ENCODE peak calls at places on chromosome 5, in eight cellular contexts. X is hypothalamus; B is fibroblast of lung; R is IMR-90; O is uterus; H is stimulated activated CD8-positive, alpha-beta memory T cell treated with anti-CD3 and anti-CD28 coated beads, Interleukin-2, amount 100 ng/mL, for 48 hours; V is stimulated activated CD4-positive, alpha-beta T cell treated with anti-CD3 and anti-CD28 coated beads, Interleukin-1b, Interleukin-23, amount 100 ng/mL, for 4 hours; M is H9. Z is an unnamed sample.

GRCh38 chr5:150045512-150045911 is 40.8 kb downstream of the CSF1R start:
- DNase-seq in R (no peak), B (no peak), V (no peak), H (no peak), M (no peak), X (no peak), O (no peak), Z (no peak)

GRCh38 chr5:115179959-115180709 is 10.4 kb upstream of the TRIM36 start:
- DNase-seq in O (peak; percentile 18), M (peak; percentile 77), X (peak; percentile 59), V (no peak), H (no peak), B (peak; percentile 19), R (peak; percentile 4), Z (peak; percentile 53)

GRCh38 chr5:131413605-131414559 is 150.0 kb downstream of the CDC42SE2 start:
- DNase-seq in R (no peak), H (peak; percentile 9), V (no peak), M (no peak), X (no peak), O (no peak), B (no peak), Z (no peak)

GRCh38 chr5:139710370-139711066 is 62.4 kb downstream of the CXXC5 start:
- DNase-seq in V (no peak), R (peak; percentile 39), B (peak; percentile 42), O (peak; percentile 56), H (peak; percentile 24), X (peak; percentile 80), M (peak; percentile 88), Z (peak; percentile 62)

GRCh38 chr5:175321927-175322532 is 122.0 kb downstream of the DRD1 start:
- DNase-seq in H (peak; percentile 2), M (peak; percentile 69), V (no peak), R (peak; percentile 45), B (peak; percentile 35), X (no peak), O (no peak), Z (peak; percentile 48)

GRCh38 chr5:156475831-156476551 is 149.0 kb downstream of the SGCD start:
- DNase-seq in H (no peak), M (peak; percentile 43), O (peak; percentile 58), V (no peak), X (no peak), R (peak; percentile 98), B (peak; percentile 97), Z (no peak)

GRCh38 chr5:97078958-97079357 is 63.5 kb downstream of the LIX1 start:
- DNase-seq in R (peak; percentile 51), M (no peak), X (no peak), H (no peak), O (no peak), V (no peak), B (peak; percentile 81), Z (no peak)

GRCh38 chr5:136132087-136132486 is 558 bp upstream of the SMAD5 start:
- DNase-seq in M (no peak), X (no peak), R (no peak), V (no peak), H (no peak), B (no peak), O (peak; percentile 25), Z (no peak)

GRCh38 chr5:55997742-55998351 is 3.1 kb upstream of the IL6ST start:
- DNase-seq in X (no peak), O (no peak), V (no peak), B (peak; percentile 59), R (peak; percentile 87), H (no peak), M (no peak), Z (no peak)

GRCh38 chr5:170603578-170604565 is 100.1 kb downstream of the KCNIP1 start:
- DNase-seq in R (peak; percentile 6), B (peak; percentile 48), O (peak; percentile 27), X (peak; percentile 29), M (peak; percentile 79), V (peak; percentile 8), H (peak; percentile 46), Z (peak; percentile 53)

GRCh38 chr5:5316333-5316732 is 106.1 kb upstream of the ICE1 start:
- DNase-seq in R (no peak), X (no peak), M (no peak), V (no peak), H (no peak), O (no peak), B (no peak), Z (no peak)

GRCh38 chr5:134100283-134101011 is 14.0 kb upstream of the TCF7 start:
- DNase-seq in R (peak; percentile 76), X (peak; percentile 13), B (no peak), O (no peak), H (peak; percentile 77), M (peak; percentile 72), V (peak; percentile 72), Z (no peak)

GRCh38 chr5:16546712-16547111 is 70.1 kb downstream of the RETREG1 start:
- DNase-seq in R (no peak), O (no peak), B (no peak), M (no peak), X (no peak), H (no peak), V (no peak), Z (no peak)

GRCh38 chr5:117434266-117434665 is 859.6 kb upstream of the SEMA6A start:
- DNase-seq in R (no peak), M (no peak), X (no peak), O (no peak), H (no peak), V (no peak), B (peak; percentile 6), Z (no peak)

GRCh38 chr5:82312373-82312856 is 34.3 kb upstream of the RPS23 start:
- DNase-seq in R (peak; percentile 83), M (peak; percentile 66), B (peak; percentile 87), V (peak; percentile 4), X (peak; percentile 47), O (peak; percentile 72), H (peak; percentile 27), Z (no peak)

GRCh38 chr5:114857951-114858401 is 311.7 kb downstream of the TRIM36 start:
- DNase-seq in M (peak; percentile 58), X (no peak), R (no peak), H (no peak), B (no peak), O (no peak), V (no peak), Z (no peak)

GRCh38 chr5:43290726-43291125 is 22.5 kb downstream of the HMGCS1 start:
- DNase-seq in R (no peak), B (no peak), H (no peak), M (no peak), X (no peak), V (no peak), O (no peak), Z (no peak)

GRCh38 chr5:170357853-170358497 is 31.2 kb downstream of the KCNMB1 start:
- DNase-seq in R (no peak), B (no peak), V (no peak), O (peak; percentile 52), M (no peak), H (no peak), X (no peak), Z (no peak)

GRCh38 chr5:91079037-91079436 is 304.1 kb downstream of the ARRDC3 start:
- DNase-seq in V (no peak), O (no peak), B (peak; percentile 40), M (no peak), H (no peak), R (no peak), X (no peak), Z (no peak)

GRCh38 chr5:150163547-150164059 is 3.0 kb upstream of the CDX1 start:
- DNase-seq in O (peak; percentile 81), V (no peak), R (no peak), X (no peak), M (peak; percentile 64), H (no peak), B (no peak), Z (no peak)

GRCh38 chr5:135477594-135477993 is 25.4 kb upstream of the TIFAB start:
- DNase-seq in R (no peak), B (no peak), X (no peak), V (no peak), M (no peak), O (no peak), H (no peak), Z (no peak)

GRCh38 chr5:154236011-154236410 is 45.5 kb downstream of the GALNT10 start:
- DNase-seq in R (no peak), M (no peak), X (no peak), O (no peak), B (no peak), H (no peak), V (no peak), Z (no peak)

GRCh38 chr5:33776151-33776550 is 115.6 kb downstream of the ADAMTS12 start:
- DNase-seq in O (no peak), M (no peak), H (no peak), B (no peak), R (no peak), X (no peak), V (no peak), Z (no peak)

GRCh38 chr5:138102454-138103320 is 18.9 kb downstream of the WNT8A start:
- DNase-seq in V (no peak), X (no peak), M (no peak), O (no peak), B (no peak), H (no peak), R (no peak), Z (no peak)

GRCh38 chr5:136030956-136031611 is 2.3 kb downstream of the TGFBI start:
- DNase-seq in V (no peak), R (no peak), B (no peak), M (no peak), O (no peak), H (no peak), X (no peak), Z (no peak)

GRCh38 chr5:1555808-1556681 is 32.3 kb upstream of the LPCAT1 start:
- DNase-seq in M (no peak), H (no peak), O (peak; percentile 9), X (no peak), V (no peak), R (no peak), B (no peak), Z (no peak)

GRCh38 chr5:11482011-11482410 is 422.2 kb downstream of the CTNND2 start:
- DNase-seq in O (no peak), R (no peak), X (no peak), V (no peak), M (no peak), B (no peak), H (no peak), Z (no peak)